ENCODE peak calls at places on chromosomes 3 and 15, in ten cellular contexts. X is RPMI8226, Q is OCI-LY7, L is SJSA1, W is GM12891, O is NCI-H748 treated with DMSO at 0.1 percent for 48 hours, R is fibroblast of lung, Y is substantia nigra, C is T-helper 2 cell, E is GM12892. Z is an unnamed sample.

GRCh38 chr15:49826640-49827281 is 205.9 kb downstream of the DTWD1 start:
- DNase-seq in Y (no peak), O (no peak), W (no peak), L (no peak), R (no peak), Q (no peak), C (no peak), E (no peak), X (no peak), Z (no peak)

GRCh38 chr3:53056442-53056841 is 10.6 kb upstream of the SFMBT1 start:
- DNase-seq in O (no peak), X (peak), L (no peak), C (no peak), E (no peak), R (peak), W (no peak), Y (no peak), Q (no peak), Z (no peak)

GRCh38 chr15:53710906-53711305 is 48.6 kb downstream of the WDR72 start:
- DNase-seq in W (no peak), L (no peak), O (no peak), X (no peak), C (no peak), R (no peak), E (no peak), Y (no peak), Q (no peak), Z (no peak)

GRCh38 chr3:61730058-61730457 is 168.7 kb downstream of the PTPRG start:
- DNase-seq in X (no peak), R (no peak), Q (no peak), O (no peak), E (no peak), C (no peak), W (no peak), Y (no peak), L (no peak), Z (no peak)

GRCh38 chr15:98076021-98076816 is 115.7 kb downstream of the ARRDC4 start:
- DNase-seq in L (no peak), X (peak), O (no peak), E (no peak), C (no peak), Q (no peak), R (peak), W (no peak), Y (no peak), Z (no peak)

GRCh38 chr3:196778755-196779154 is 39.1 kb downstream of the PAK2 start:
- DNase-seq in O (no peak), R (peak), W (no peak), L (peak), X (no peak), Y (no peak), E (no peak), C (no peak), Q (no peak), Z (peak)

GRCh38 chr3:161349529-161350278 is 21.6 kb downstream of the SPTSSB start:
- DNase-seq in Y (no peak), L (peak), Q (no peak), X (no peak), C (no peak), E (no peak), W (no peak), R (peak), O (no peak), Z (peak)

GRCh38 chr15:50209804-50210203 is 27.8 kb downstream of the SLC27A2 start:
- DNase-seq in X (no peak), W (no peak), R (no peak), Y (no peak), E (no peak), O (no peak), C (no peak), L (no peak), Q (no peak), Z (no peak)

GRCh38 chr15:82995076-82995475 is 9.1 kb downstream of the RAMAC start:
- DNase-seq in Y (no peak), C (no peak), E (no peak), O (no peak), R (no peak), W (no peak), Q (no peak), L (no peak), X (no peak), Z (no peak)

GRCh38 chr15:79682851-79683288 is 213.9 kb downstream of the MTHFS start:
- DNase-seq in W (no peak), X (no peak), Q (no peak), L (no peak), C (no peak), E (no peak), R (peak), O (no peak), Y (no peak), Z (peak)

GRCh38 chr3:188950832-188951489 is 220.8 kb upstream of the TPRG1 start:
- DNase-seq in R (peak), L (peak), E (no peak), Q (no peak), Y (no peak), O (no peak), X (no peak), W (no peak), C (no peak), Z (peak)

Z was measured in astrocyte of the spinal cord.